ENCODE peak calls at places on chromosome 3, in six cellular contexts. C is endothelial cell of umbilical vein, B is AG09309, A is cardiac muscle cell, N is foreskin fibroblast, X is right lobe of liver. I is an unnamed sample.
A peak's percentile ranks its signal among the peaks of the same experiment; 100 is the strongest.

GRCh38 chr3:75171632-75172230 is 492.4 kb upstream of the FRG2C start:
- DNase-seq in N (peak; percentile 33), B (peak; percentile 2), A (peak; percentile 20), C (no peak), X (no peak), I (peak; percentile 31)

GRCh38 chr3:27040674-27041073 is 328.5 kb downstream of the NEK10 start:
- DNase-seq in C (no peak), N (no peak), B (no peak), X (no peak), A (no peak), I (no peak)

GRCh38 chr3:21718161-21718765 is 32.7 kb downstream of the ZNF385D start:
- DNase-seq in B (peak; percentile 90), X (no peak), C (no peak), N (peak; percentile 97), A (peak; percentile 89), I (peak; percentile 99)

GRCh38 chr3:50805321-50805720 is 130.6 kb downstream of the DOCK3 start:
- DNase-seq in C (no peak), A (no peak), X (no peak), N (no peak), B (no peak), I (no peak)

GRCh38 chr3:127288921-127289645 is 1.2 kb upstream of the PRR20G start:
- DNase-seq in A (no peak), N (no peak), C (no peak), X (no peak), B (no peak), I (no peak)

GRCh38 chr3:40465456-40465855 is 8.3 kb downstream of the RPL14 start:
- DNase-seq in B (no peak), X (no peak), A (no peak), C (no peak), N (peak; percentile 36), I (no peak)

GRCh38 chr3:172751188-172751571 is 654 bp downstream of the ECT2 start:
- DNase-seq in N (peak; percentile 54), B (no peak), C (peak; percentile 52), X (no peak), A (peak; percentile 34), I (peak; percentile 39)

GRCh38 chr3:32584660-32585059 is 14.0 kb upstream of the DYNC1LI1 start:
- DNase-seq in A (no peak), X (no peak), C (no peak), N (no peak), B (no peak), I (no peak)

GRCh38 chr3:44865272-44866005 is 3.7 kb downstream of the TMEM42 start:
- DNase-seq in N (peak; percentile 41), A (no peak), B (no peak), C (no peak), X (no peak), I (no peak)

GRCh38 chr3:41141431-41142164 is 57.7 kb upstream of the CTNNB1 start:
- DNase-seq in C (no peak), A (no peak), B (no peak), N (no peak), X (no peak), I (no peak)

GRCh38 chr3:4271834-4272233 is 31.3 kb upstream of the SETMAR start:
- DNase-seq in B (peak; percentile 2), X (no peak), N (peak; percentile 24), C (peak; percentile 35), A (peak; percentile 17), I (peak; percentile 39)

GRCh38 chr3:183892610-183893214 is 8.0 kb upstream of the PARL start:
- DNase-seq in B (no peak), N (no peak), X (no peak), A (no peak), C (no peak), I (no peak)

GRCh38 chr3:14000556-14000955 is 120.7 kb upstream of the WNT7A start:
- DNase-seq in B (no peak), C (no peak), N (no peak), X (no peak), A (no peak), I (no peak)

GRCh38 chr3:123723527-123724168 is 138.8 kb upstream of the HACD2 start:
- DNase-seq in N (peak; percentile 86), C (peak; percentile 78), A (peak; percentile 91), X (no peak), B (no peak), I (peak; percentile 87)

GRCh38 chr3:94615275-94616065 is 552.6 kb downstream of the NSUN3 start:
- DNase-seq in B (no peak), N (no peak), A (no peak), X (no peak), C (no peak), I (no peak)

GRCh38 chr3:102156426-102156825 is 278.4 kb upstream of the ZPLD1 start:
- DNase-seq in N (peak; percentile 84), B (no peak), X (no peak), A (peak; percentile 84), C (peak; percentile 93), I (peak; percentile 78)

GRCh38 chr3:167761302-167761701 is 25.8 kb downstream of the SERPINI1 start:
- DNase-seq in N (no peak), B (no peak), A (no peak), X (no peak), C (no peak), I (no peak)

GRCh38 chr3:198071602-198072285 is 111.7 kb downstream of the LMLN start:
- DNase-seq in C (peak; percentile 79), N (peak; percentile 43), A (peak; percentile 75), X (no peak), B (peak; percentile 25), I (peak; percentile 99)

GRCh38 chr3:46926871-46927717 is 49.5 kb downstream of the CCDC12 start:
- DNase-seq in C (peak; percentile 45), A (no peak), X (no peak), B (no peak), N (no peak), I (no peak)

DNA sequence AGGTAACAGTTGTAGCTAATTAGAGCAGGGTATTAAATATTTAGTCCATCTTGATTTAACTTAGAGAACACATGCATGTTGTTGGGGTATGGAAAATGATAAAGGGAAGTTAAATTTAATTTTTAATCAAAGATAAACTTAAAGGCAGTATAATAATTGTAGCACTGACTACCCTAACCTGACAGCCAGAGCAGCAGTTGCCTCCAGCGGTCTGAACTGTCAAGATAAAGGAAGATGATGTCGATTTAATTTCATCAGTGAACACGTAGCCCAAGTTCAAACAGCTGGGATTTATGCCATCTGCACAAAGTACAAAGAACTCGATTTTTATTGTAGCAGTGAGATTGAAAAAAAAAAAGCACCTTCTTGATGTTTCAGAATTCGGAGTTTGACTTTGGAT is 194.2 kb downstream of the LRTM1 start:
- DNase-seq in N (no peak), B (no peak), A (no peak), C (no peak), X (no peak), I (no peak)
- TF ChIP-seq CTCF in N (no peak), B (no peak), A (no peak), C (no peak), X (no peak), I (no peak)

GRCh38 chr3:138943724-138944131 is 3.2 kb downstream of the FOXL2 start:
- DNase-seq in N (peak; percentile 40), B (no peak), X (no peak), C (peak; percentile 37), A (peak; percentile 38), I (peak; percentile 35)

GRCh38 chr3:138945646-138946553 is 1.0 kb downstream of the FOXL2 start:
- DNase-seq in C (no peak), X (no peak), N (peak; percentile 63), A (no peak), B (no peak), I (peak; percentile 30)

GRCh38 chr3:138944136-138944658 is 2.7 kb downstream of the FOXL2 start:
- DNase-seq in N (no peak), A (no peak), C (no peak), B (no peak), X (no peak), I (peak; percentile 23)

GRCh38 chr3:138946554-138947302 is at the start of the genes FOXL2 and FOXL2NB:
- DNase-seq in B (no peak), A (peak; percentile 71), X (no peak), C (no peak), N (peak; percentile 72), I (peak; percentile 58)

GRCh38 chr3:138944842-138945645 is 1.9 kb downstream of the FOXL2 start:
- DNase-seq in X (no peak), C (no peak), N (peak; percentile 43), B (no peak), A (no peak), I (no peak)
- H3K4me3 ChIP-seq in X (no peak overlapping the region), C (no peak overlapping the region), N (peak overlapping the region; percentile 56), B (no peak overlapping the region), A (peak overlapping the region; percentile 5), I (peak overlapping the region; percentile 10)

GRCh38 chr3:163809540-163809993 is 1268.7 kb downstream of the SI start:
- DNase-seq in N (no peak), A (no peak), B (no peak), C (no peak), X (no peak), I (no peak)

GRCh38 chr3:163813935-163814334 is 1264.4 kb downstream of the SI start:
- DNase-seq in C (no peak), A (no peak), X (no peak), B (no peak), N (no peak), I (no peak)

GRCh38 chr3:163817015-163817414 is 1261.3 kb downstream of the SI start:
- DNase-seq in X (no peak), B (no peak), A (no peak), N (no peak), C (no peak), I (no peak)

GRCh38 chr3:163811996-163812395 is 1266.3 kb downstream of the SI start:
- DNase-seq in C (no peak), X (no peak), A (no peak), B (no peak), N (no peak), I (no peak)
- TF ChIP-seq CTCF in C (no peak), X (no peak), A (no peak), B (no peak), N (no peak), I (no peak)

GRCh38 chr3:151581046-151581445 is 120.2 kb upstream of the IGSF10 start:
- DNase-seq in B (peak; percentile 25), X (no peak), C (no peak), A (peak; percentile 30), N (no peak), I (no peak)
- H3K4me3 ChIP-seq in B (no peak overlapping the region), X (no peak overlapping the region), C (no peak overlapping the region), A (no peak overlapping the region), N (no peak overlapping the region), I (no peak overlapping the region)

DNA sequence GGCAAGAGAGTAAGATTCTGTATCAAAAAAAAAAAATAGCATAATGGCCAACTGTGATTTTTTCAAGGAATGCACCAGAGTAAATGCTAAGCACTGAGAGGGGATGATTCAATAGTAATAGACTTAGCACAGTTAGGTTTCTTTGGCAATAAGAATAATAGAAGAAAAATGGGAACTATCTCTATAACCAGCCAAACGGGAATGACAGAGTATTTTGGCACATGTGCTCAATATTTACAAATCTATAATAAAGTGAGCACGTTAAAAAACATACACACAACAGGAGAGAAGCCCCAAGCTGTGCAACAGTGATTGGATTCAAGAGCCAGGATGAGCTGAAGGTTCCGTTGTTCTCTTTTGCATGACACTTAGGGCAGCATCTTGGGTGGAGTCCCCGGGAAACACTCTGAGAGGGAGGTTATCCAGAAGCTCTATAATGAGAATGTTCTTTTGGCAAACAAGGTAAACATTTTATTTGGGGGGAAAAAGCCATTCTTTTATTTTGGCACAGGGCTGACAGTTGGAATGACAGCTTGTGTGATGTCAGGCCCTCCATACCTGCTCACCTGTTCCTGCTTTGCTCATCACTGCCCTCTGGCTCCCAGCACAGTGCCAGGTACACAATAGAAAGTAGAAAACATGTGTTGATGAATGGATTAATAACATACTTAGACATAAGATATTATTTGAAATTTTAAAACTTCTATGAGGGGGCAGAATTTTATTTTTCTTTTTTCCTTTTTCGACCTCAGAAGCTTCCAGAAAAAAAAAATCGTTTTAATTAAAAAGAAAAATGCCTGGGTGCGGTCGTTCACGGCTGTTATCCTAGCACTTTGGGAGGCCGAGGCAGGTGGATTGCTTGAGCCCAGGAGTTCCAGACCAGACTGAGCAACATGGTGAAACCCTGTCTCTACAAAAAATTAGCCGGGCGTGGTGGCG is 44.0 kb upstream of the MUC4 start:
- DNase-seq in A (no peak), B (no peak), C (no peak), N (no peak), X (no peak), I (no peak)
- TF ChIP-seq CTCF in A (no peak), B (no peak), C (no peak), N (no peak), X (peak; percentile 47), I (no peak)